ENCODE peak calls at places on chromosomes 3 and 15, in five cellular contexts. H is IMR-90, R is neuronal stem cell, L is H1, E is mesenchymal stem cell. Z is an unnamed sample.

GRCh38 chr3:41338276-41338675 is 139.0 kb downstream of the CTNNB1 start:
- DNase-seq in H (peak; percentile 30), R (no peak), L (no peak), E (no peak), Z (no peak)

GRCh38 chr3:107377151-107377550 is at the start of gene CCDC54:
- DNase-seq in H (peak; percentile 43), R (no peak), L (no peak), E (no peak), Z (no peak)

GRCh38 chr3:177633671-177634207 is 436.5 kb upstream of the TBL1XR1 start:
- DNase-seq in H (peak; percentile 89), R (no peak), L (no peak), E (peak; percentile 66), Z (no peak)

GRCh38 chr15:35115155-35115725 is 30.1 kb upstream of the NANOGP8 start:
- DNase-seq in H (peak; percentile 16), R (no peak), L (no peak), E (peak; percentile 28), Z (no peak)

GRCh38 chr15:73906346-73907017 is 19.8 kb upstream of the LOXL1 start:
- DNase-seq in H (peak; percentile 76), R (no peak), L (no peak), E (peak; percentile 57), Z (no peak)

GRCh38 chr3:48927928-48928327 is 9.3 kb downstream of the ARIH2 start:
- DNase-seq in H (no peak), R (no peak), L (no peak), E (no peak), Z (no peak)

GRCh38 chr15:51093865-51094605 is 671 bp downstream of the TNFAIP8L3 start:
- DNase-seq in H (no peak), R (no peak), L (no peak), E (no peak), Z (no peak)

GRCh38 chr3:150247456-150247855 is 160.6 kb upstream of the TSC22D2 start:
- DNase-seq in H (no peak), R (no peak), L (no peak), E (no peak), Z (no peak)

GRCh38 chr15:76160426-76161152 is 100.8 kb downstream of the TMEM266 start:
- DNase-seq in H (no peak), R (no peak), L (no peak), E (no peak), Z (peak; percentile 27)

GRCh38 chr3:23219117-23219516 is 16.0 kb downstream of the UBE2E2 start:
- DNase-seq in H (no peak), R (no peak), L (no peak), E (no peak), Z (no peak)

GRCh38 chr3:69051796-69052566 is at the start of gene TMF1:
- DNase-seq in H (peak; percentile 99), R (peak; percentile 98), L (peak; percentile 97), E (peak; percentile 99), Z (peak; percentile 98)

GRCh38 chr3:33441322-33441976 is 1.2 kb upstream of the UBP1 start:
- DNase-seq in H (no peak), R (no peak), L (no peak), E (no peak), Z (no peak)

GRCh38 chr15:61750271-61751084 is 309.8 kb downstream of the VPS13C start:
- DNase-seq in H (no peak), R (no peak), L (no peak), E (no peak), Z (no peak)

GRCh38 chr15:51828621-51829359 is 663 bp upstream of the TMOD3 start:
- DNase-seq in H (peak; percentile 28), R (no peak), L (no peak), E (no peak), Z (no peak)

GRCh38 chr3:15520185-15520584 is 1.3 kb downstream of the COLQ start:
- DNase-seq in H (no peak), R (no peak), L (no peak), E (no peak), Z (no peak)

GRCh38 chr15:101453123-101454120 is 36.1 kb downstream of the PCSK6 start:
- DNase-seq in H (no peak), R (no peak), L (no peak), E (no peak), Z (no peak)

GRCh38 chr3:13054705-13055285 is 18.4 kb downstream of the IQSEC1 start:
- DNase-seq in H (no peak), R (no peak), L (no peak), E (no peak), Z (no peak)

GRCh38 chr15:29872716-29873115 is 50.4 kb upstream of the TJP1 start:
- DNase-seq in H (no peak), R (no peak), L (no peak), E (no peak), Z (no peak)

GRCh38 chr3:12507871-12508281 is 23.6 kb downstream of the TSEN2 start:
- DNase-seq in H (peak; percentile 73), R (no peak), L (no peak), E (peak; percentile 60), Z (no peak)

GRCh38 chr15:85581495-85581894 is 201.1 kb downstream of the AKAP13 start:
- DNase-seq in H (no peak), R (no peak), L (no peak), E (no peak), Z (no peak)

GRCh38 chr3:194328080-194328571 is 23.0 kb downstream of the CPN2 start:
- DNase-seq in H (peak; percentile 72), R (no peak), L (no peak), E (peak; percentile 72), Z (peak; percentile 35)

GRCh38 chr15:82810863-82811421 is 1.5 kb downstream of the WHAMM start:
- DNase-seq in H (no peak), R (no peak), L (no peak), E (peak; percentile 20), Z (no peak)

GRCh38 chr3:16319307-16319706 is 54.3 kb downstream of the OXNAD1 start:
- DNase-seq in H (no peak), R (no peak), L (no peak), E (no peak), Z (peak; percentile 57)

GRCh38 chr15:83380026-83380425 is 67.1 kb upstream of the SH3GL3 start:
- DNase-seq in H (no peak), R (no peak), L (no peak), E (no peak), Z (no peak)

GRCh38 chr15:96582473-96582872 is 252.0 kb downstream of the NR2F2 start:
- DNase-seq in H (no peak), R (no peak), L (no peak), E (no peak), Z (no peak)

GRCh38 chr15:40829155-40829554 is 647 bp upstream of the PPP1R14D start:
- DNase-seq in H (no peak), R (no peak), L (no peak), E (no peak), Z (no peak)

GRCh38 chr15:50819344-50819743 is 53.8 kb upstream of the SPPL2A start:
- DNase-seq in H (no peak), R (no peak), L (no peak), E (no peak), Z (no peak)

GRCh38 chr3:125212509-125213372 is at the start of gene SLC12A8:
- DNase-seq in H (no peak), R (no peak), L (no peak), E (no peak), Z (peak; percentile 55)

GRCh38 chr3:58874248-58874741 is 175.5 kb downstream of the CFAP20DC start:
- DNase-seq in H (peak; percentile 28), R (no peak), L (no peak), E (peak; percentile 36), Z (no peak)

GRCh38 chr3:51538459-51539290 is at the start of gene RAD54L2:
- DNase-seq in H (peak; percentile 79), R (peak; percentile 83), L (peak; percentile 33), E (peak; percentile 83), Z (peak; percentile 75)

DNA sequence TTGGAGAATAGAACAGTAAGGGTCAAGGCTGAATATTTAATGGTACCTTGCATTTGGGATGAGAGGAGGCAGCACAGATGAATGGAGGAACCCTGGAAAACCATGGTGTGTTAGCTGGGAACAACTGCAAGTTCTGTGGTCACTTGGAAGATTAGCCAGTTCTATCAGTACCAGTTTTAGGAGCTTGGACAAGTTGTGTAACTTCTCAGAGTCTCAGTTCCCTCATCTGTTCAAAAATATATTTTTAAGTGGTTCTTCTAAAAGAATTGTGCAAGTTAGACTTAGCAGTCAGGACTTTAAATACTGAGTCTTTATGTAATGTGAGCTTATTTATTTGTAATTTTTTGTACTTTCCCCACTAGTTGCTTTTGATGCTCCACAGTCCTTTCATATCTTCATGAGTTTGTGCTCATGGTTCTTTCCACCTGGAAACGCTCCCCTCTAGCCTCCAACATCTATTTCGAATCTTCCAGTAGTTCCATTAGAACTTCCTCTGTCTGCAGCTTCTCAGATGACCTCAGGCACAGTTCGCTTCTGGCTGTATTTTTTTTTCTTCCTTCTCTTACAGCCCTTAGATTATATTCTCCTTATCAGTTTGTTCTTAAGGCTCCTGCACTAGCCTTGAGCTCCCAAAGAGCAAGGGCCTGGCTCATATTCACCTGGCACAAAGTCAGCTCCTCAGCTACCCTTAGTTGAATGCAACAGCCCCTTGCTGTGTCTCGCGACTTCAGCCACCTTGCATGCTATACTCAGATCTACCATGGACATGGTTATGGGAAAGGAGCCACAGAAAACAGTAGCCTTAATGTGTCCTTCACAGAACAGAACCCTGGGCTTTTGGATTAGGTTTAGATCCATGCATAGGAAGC is 27.1 kb downstream of the ITPR1 start:
- DNase-seq in H (no peak), R (no peak), L (no peak), E (no peak), Z (no peak)
- H3K27ac ChIP-seq in H (no peak overlapping the region), R (no peak overlapping the region), L (no peak overlapping the region), E (no peak overlapping the region), Z (no peak overlapping the region)

GRCh38 chr3:101724329-101725191 is at the start of gene CEP97:
- DNase-seq in H (peak; percentile 90), R (peak; percentile 88), L (peak; percentile 70), E (peak; percentile 95), Z (peak; percentile 93)
- H3K14ac ChIP-seq in H (peak within 1 kb of the TSS; percentile 84), R (no peak within 1 kb of the TSS), L (no peak within 1 kb of the TSS), E (no peak within 1 kb of the TSS), Z (peak within 1 kb of the TSS; percentile 40)

GRCh38 chr3:100333970-100334339 is 602 bp upstream of the NIT2 start:
- DNase-seq in H (no peak), R (no peak), L (no peak), E (no peak), Z (no peak)

GRCh38 chr3:100329800-100330489 is 4.6 kb upstream of the NIT2 start:
- DNase-seq in H (no peak), R (no peak), L (no peak), E (no peak), Z (no peak)

GRCh38 chr3:100333051-100333450 is 1.5 kb upstream of the NIT2 start:
- DNase-seq in H (no peak), R (no peak), L (no peak), E (no peak), Z (no peak)

GRCh38 chr3:100330651-100331050 is 3.9 kb upstream of the NIT2 start:
- DNase-seq in H (no peak), R (no peak), L (no peak), E (no peak), Z (no peak)

DNA sequence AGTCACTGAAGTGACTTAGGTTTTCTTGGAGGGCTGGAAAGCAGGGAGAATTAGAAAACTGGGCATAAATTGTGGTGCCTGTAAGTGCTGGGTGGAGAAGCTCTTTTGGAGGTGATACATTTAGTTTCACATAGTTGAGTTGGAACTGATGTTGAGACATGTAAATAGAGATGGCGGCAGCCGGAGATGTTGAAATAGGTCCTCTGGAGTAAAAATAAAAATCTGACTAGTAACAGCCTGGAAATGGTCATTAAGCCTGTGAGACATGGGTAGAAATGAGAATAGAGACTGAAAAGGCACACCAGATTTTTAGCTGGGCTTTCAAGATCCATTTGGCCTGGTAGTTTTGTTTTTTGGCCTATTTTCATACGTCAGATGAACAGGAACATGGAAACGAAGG is 2.9 kb upstream of the NIT2 start:
- DNase-seq in H (no peak), R (no peak), L (no peak), E (no peak), Z (no peak)
- H3K27ac ChIP-seq in H (no peak overlapping the region), R (no peak overlapping the region), L (no peak overlapping the region), E (no peak overlapping the region), Z (no peak overlapping the region)

GRCh38 chr3:197298858-197299854 is 744 bp upstream of the DLG1 start:
- DNase-seq in H (no peak), R (peak; percentile 29), L (no peak), E (peak; percentile 39), Z (peak; percentile 68)
- H3K14ac ChIP-seq in H (peak overlapping the region; percentile 4), R (no peak overlapping the region), L (no peak overlapping the region), E (no peak overlapping the region), Z (no peak overlapping the region)